ENCODE peak calls at places on chromosome 20, in four cellular contexts. One of them, this sample, is unnamed.
A peak's percentile ranks its signal among the peaks of the same experiment; 100 is the strongest.

GRCh38 chr20:9478801-9479200 is 35.6 kb upstream of the LAMP5 start:
- DNase-seq in K562: no peak
- DNase-seq in GM12878: no peak
- DNase-seq in HepG2: no peak
- DNase-seq in this sample: no peak

GRCh38 chr20:17761612-17762011 is 61.8 kb downstream of the BANF2 start:
- DNase-seq in K562: no peak
- DNase-seq in HepG2: no peak
- DNase-seq in GM12878: no peak
- DNase-seq in this sample: no peak

GRCh38 chr20:61378694-61379093 is 126.6 kb downstream of the CDH4 start:
- DNase-seq in K562: no peak
- DNase-seq in GM12878: no peak
- DNase-seq in HepG2: no peak
- DNase-seq in this sample: no peak

GRCh38 chr20:40960101-40960500 is 68.5 kb upstream of the TOP1 start:
- DNase-seq in GM12878: no peak
- DNase-seq in K562: no peak
- DNase-seq in HepG2: no peak
- DNase-seq in this sample: no peak

GRCh38 chr20:50628326-50628725 is 63.0 kb downstream of the RIPOR3 start:
- DNase-seq in HepG2: peak; percentile 33
- DNase-seq in K562: no peak
- DNase-seq in GM12878: no peak
- DNase-seq in this sample: no peak

GRCh38 chr20:39762716-39763115 is 800.6 kb downstream of the DHX35 start:
- DNase-seq in HepG2: no peak
- DNase-seq in GM12878: no peak
- DNase-seq in K562: no peak
- DNase-seq in this sample: no peak

GRCh38 chr20:38523697-38524096 is 51.1 kb downstream of the RALGAPB start:
- DNase-seq in K562: no peak
- DNase-seq in GM12878: no peak
- DNase-seq in HepG2: no peak
- DNase-seq in this sample: no peak

GRCh38 chr20:59071224-59071623 is 28.6 kb upstream of the PRELID3B start:
- DNase-seq in K562: no peak
- DNase-seq in GM12878: no peak
- DNase-seq in HepG2: no peak
- DNase-seq in this sample: no peak

GRCh38 chr20:63112491-63113219 is 103.3 kb downstream of the YTHDF1 start:
- DNase-seq in K562: no peak
- DNase-seq in HepG2: no peak
- DNase-seq in GM12878: no peak
- DNase-seq in this sample: no peak

GRCh38 chr20:63966944-63967322 is 2.8 kb downstream of the ZNF512B start:
- DNase-seq in HepG2: no peak
- DNase-seq in K562: no peak
- DNase-seq in GM12878: no peak
- DNase-seq in this sample: no peak

GRCh38 chr20:16216227-16217210 is 356.7 kb downstream of the KIF16B start:
- DNase-seq in K562: no peak
- DNase-seq in HepG2: no peak
- DNase-seq in GM12878: no peak
- DNase-seq in this sample: no peak

GRCh38 chr20:53922901-53923314 is 147.5 kb downstream of the BCAS1 start:
- DNase-seq in GM12878: no peak
- DNase-seq in K562: no peak
- DNase-seq in HepG2: no peak
- DNase-seq in this sample: no peak

GRCh38 chr20:51650685-51651134 is 108.2 kb upstream of the NFATC2 start:
- DNase-seq in K562: no peak
- DNase-seq in HepG2: no peak
- DNase-seq in GM12878: no peak
- DNase-seq in this sample: no peak

GRCh38 chr20:10216146-10216741 is 2.4 kb upstream of the SNAP25 start:
- DNase-seq in HepG2: no peak
- DNase-seq in GM12878: no peak
- DNase-seq in K562: no peak
- DNase-seq in this sample: no peak

GRCh38 chr20:34254979-34255378 is 13.8 kb downstream of the ASIP start:
- DNase-seq in GM12878: no peak
- DNase-seq in K562: no peak
- DNase-seq in HepG2: peak; percentile 78
- DNase-seq in this sample: no peak

GRCh38 chr20:18802012-18802634 is 11.5 kb upstream of the SCP2D1 start:
- DNase-seq in GM12878: no peak
- DNase-seq in HepG2: no peak
- DNase-seq in K562: no peak
- DNase-seq in this sample: no peak

GRCh38 chr20:19813839-19814238 is 55.8 kb downstream of the RIN2 start:
- DNase-seq in K562: no peak
- DNase-seq in GM12878: no peak
- DNase-seq in HepG2: no peak
- DNase-seq in this sample: no peak

GRCh38 chr20:63651942-63652191 is 1.4 kb downstream of the STMN3 start:
- DNase-seq in HepG2: no peak
- DNase-seq in GM12878: no peak
- DNase-seq in K562: peak; percentile 60
- DNase-seq in this sample: no peak

GRCh38 chr20:24567508-24567907 is 98.1 kb downstream of the SYNDIG1 start:
- DNase-seq in K562: no peak
- DNase-seq in GM12878: no peak
- DNase-seq in HepG2: no peak
- DNase-seq in this sample: no peak

GRCh38 chr20:24568842-24569241 is 99.4 kb downstream of the SYNDIG1 start:
- DNase-seq in HepG2: no peak
- DNase-seq in GM12878: no peak
- DNase-seq in K562: no peak
- DNase-seq in this sample: no peak

GRCh38 chr20:24565952-24566351 is 96.5 kb downstream of the SYNDIG1 start:
- DNase-seq in K562: no peak
- DNase-seq in GM12878: no peak
- DNase-seq in HepG2: no peak
- DNase-seq in this sample: no peak

GRCh38 chr20:24571159-24571558 is 101.7 kb downstream of the SYNDIG1 start:
- DNase-seq in K562: no peak
- DNase-seq in HepG2: no peak
- DNase-seq in GM12878: no peak
- DNase-seq in this sample: no peak

GRCh38 chr20:24566656-24567055 is 97.2 kb downstream of the SYNDIG1 start:
- DNase-seq in K562: no peak
- DNase-seq in GM12878: no peak
- DNase-seq in HepG2: no peak
- DNase-seq in this sample: no peak
- TF ChIP-seq NR2C2 in K562: no peak
- TF ChIP-seq NR2C2 in GM12878: no peak
- TF ChIP-seq NR2C2 in HepG2: no peak
- TF ChIP-seq NR2C2 in this sample: no peak

GRCh38 chr20:3209946-3210317 is 634 bp downstream of the ITPA start:
- DNase-seq in GM12878: no peak
- DNase-seq in HepG2: no peak
- DNase-seq in K562: no peak
- DNase-seq in this sample: no peak
- TF ChIP-seq ETV6 in GM12878: no peak
- TF ChIP-seq ETV6 in HepG2: no peak
- TF ChIP-seq ETV6 in K562: no peak
- TF ChIP-seq ETV6 in this sample: no peak

DNA sequence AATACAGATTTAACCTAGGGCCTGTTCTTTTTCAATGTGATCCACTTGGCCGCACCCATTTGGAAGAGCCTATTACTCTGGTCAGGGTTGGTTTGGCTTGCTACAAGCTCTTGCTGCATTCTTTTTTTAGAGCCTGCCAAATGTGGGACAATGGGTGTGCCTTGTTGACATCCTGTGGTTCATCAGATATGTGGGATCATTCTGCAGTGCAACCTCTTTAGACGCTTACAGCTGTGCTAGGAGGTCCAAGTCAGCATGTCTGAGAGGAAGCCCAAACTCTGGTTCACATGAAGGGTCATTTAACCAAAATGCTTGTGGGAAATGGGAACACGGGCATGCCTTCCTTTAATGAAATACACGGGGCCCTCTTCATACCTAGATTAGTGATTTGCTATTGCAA is 289.8 kb downstream of the HAO1 start:
- DNase-seq in K562: no peak
- DNase-seq in HepG2: no peak
- DNase-seq in GM12878: no peak
- DNase-seq in this sample: no peak
- TF ChIP-seq NR2C2 in K562: no peak
- TF ChIP-seq NR2C2 in HepG2: no peak
- TF ChIP-seq NR2C2 in GM12878: no peak
- TF ChIP-seq NR2C2 in this sample: no peak

DNA sequence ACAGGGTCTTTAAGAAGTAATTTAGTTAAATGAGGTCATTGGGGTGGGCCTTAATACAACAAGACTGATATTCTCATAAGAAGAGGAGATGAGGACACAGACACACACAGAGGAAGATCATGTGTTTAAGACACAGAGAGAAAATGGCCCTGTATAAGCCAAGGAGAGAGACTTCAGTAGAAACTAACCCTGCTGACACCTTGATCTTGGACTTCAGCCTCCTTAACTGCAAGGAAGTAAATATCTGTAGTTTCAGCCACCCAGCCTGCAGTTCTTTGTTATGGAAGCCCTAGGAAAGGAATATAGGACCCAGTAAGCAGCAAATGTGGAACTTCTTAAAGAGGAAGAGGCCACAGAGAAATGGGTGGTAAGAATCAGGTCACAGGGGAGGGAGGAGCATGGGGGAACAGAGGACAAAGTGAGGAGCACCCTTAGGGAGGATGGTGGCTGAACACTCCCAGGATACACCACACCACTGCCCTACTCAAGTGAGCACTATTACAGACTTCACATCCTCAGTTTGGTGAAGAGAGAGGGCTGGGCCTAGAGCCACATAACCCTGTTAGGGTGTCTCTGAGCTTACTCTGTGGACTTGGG is 757 bp downstream of the SIRPB1 start:
- DNase-seq in K562: peak; percentile 0
- DNase-seq in GM12878: no peak
- DNase-seq in HepG2: peak; percentile 0
- DNase-seq in this sample: no peak
- TF ChIP-seq ETV6 in K562: no peak
- TF ChIP-seq ETV6 in GM12878: no peak
- TF ChIP-seq ETV6 in HepG2: no peak
- TF ChIP-seq ETV6 in this sample: no peak

DNA sequence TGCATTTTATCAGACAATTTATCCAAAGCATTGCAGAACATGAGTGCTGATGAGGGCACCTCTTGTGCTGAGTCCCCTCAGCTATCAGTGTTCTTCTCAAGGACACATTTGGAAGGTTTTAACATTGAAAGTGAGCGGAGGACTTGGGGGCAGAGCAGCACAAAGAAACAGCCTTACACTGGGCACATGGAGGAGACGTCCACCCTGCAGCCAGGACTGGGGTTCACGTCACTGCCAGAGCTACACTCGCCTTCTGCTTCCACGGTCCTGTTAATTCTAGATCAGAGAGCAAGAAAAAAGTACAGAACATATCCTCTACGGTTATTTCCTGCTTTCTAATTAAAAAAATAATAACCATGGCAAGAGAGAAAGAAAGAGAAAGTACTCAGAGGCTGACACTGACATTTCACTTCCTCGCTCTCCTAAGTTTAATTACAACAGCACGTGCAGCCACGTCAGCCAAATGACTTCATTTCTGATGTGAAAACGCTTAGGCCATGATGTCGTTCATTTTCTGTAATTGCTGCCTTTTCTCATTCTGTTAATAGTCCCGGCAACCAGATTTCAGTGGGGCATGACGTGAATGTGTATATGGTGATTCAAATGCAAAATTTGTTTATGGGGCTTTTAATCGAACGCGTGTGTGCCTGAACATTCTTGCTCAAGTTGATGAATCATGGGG is 5.1 kb downstream of the PRND start:
- DNase-seq in K562: no peak
- DNase-seq in HepG2: no peak
- DNase-seq in GM12878: peak; percentile 24
- DNase-seq in this sample: no peak
- TF ChIP-seq NR2C2 in K562: no peak
- TF ChIP-seq NR2C2 in HepG2: no peak
- TF ChIP-seq NR2C2 in GM12878: no peak
- TF ChIP-seq NR2C2 in this sample: no peak

GRCh38 chr20:23255658-23256385 is 94.8 kb upstream of the NXT1 start:
- DNase-seq in HepG2: no peak
- DNase-seq in K562: no peak
- DNase-seq in GM12878: no peak
- DNase-seq in this sample: no peak
- TF ChIP-seq ETV6 in HepG2: no peak
- TF ChIP-seq ETV6 in K562: no peak
- TF ChIP-seq ETV6 in GM12878: no peak
- TF ChIP-seq ETV6 in this sample: no peak

DNA sequence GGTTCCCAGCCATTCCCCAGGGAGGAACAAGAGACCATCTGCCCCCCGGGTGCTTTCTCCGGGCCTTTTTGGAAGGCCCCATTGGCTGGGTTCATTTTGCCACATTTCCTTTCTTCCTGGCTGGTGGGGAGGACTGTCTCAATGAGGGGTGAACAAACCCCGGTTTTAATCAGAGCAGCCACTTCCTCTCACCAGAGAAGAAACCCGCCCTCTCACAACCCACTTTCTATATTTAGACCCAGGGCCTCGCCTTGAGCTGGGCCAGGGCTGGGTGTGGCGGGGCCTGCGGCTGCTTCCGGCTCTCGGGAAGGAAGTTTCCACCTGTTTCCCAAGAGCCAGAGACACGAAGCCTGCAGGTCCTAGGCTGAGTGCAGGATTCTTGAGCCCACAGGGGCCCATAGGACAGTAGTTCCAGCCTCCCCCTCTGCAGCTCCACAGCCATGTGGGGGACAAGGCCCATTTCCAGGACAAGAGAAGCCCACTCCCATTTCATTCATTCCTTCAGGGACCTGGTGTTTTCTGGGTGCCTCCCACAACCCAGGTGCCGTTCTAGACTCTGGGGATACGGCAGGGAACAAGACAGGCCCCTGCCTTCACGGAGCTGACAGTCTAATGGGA is 41.8 kb downstream of the RBM38 start:
- DNase-seq in K562: peak; percentile 78
- DNase-seq in HepG2: no peak
- DNase-seq in GM12878: peak; percentile 76
- DNase-seq in this sample: no peak
- TF ChIP-seq NR2C2 in K562: peak; percentile 52
- TF ChIP-seq NR2C2 in HepG2: no peak
- TF ChIP-seq NR2C2 in GM12878: no peak
- TF ChIP-seq NR2C2 in this sample: no peak

DNA sequence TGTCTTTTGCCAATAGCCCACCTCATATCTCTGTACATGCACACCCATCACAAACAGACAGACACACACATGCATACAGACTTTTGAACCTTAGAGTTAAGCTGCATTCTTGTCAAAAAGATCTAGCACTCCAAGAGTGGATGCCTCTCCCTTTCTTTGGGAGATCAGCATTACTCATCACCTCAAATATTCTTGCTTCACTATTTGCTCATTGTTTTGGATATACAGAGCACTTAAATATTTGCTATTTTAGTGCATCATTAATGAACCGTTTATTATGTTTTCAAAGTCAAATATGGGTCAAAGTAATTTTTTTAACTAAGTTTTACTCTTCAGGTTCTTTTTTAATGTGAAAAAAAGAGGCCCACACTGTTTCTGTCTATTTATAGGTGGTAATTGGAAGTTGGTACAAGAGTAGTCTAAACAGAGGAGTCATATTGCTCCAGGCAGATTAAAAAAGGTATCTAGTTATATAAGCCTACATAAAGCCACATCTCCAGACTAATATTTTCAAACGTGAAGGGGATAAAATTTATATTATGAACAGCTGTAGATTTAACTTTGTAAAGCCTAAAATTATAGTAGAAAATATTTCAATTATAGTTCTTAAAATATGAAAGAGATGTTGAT is 102.6 kb downstream of the FLRT3 start:
- DNase-seq in GM12878: no peak
- DNase-seq in K562: no peak
- DNase-seq in HepG2: no peak
- DNase-seq in this sample: no peak
- TF ChIP-seq ETV6 in GM12878: no peak
- TF ChIP-seq ETV6 in K562: no peak
- TF ChIP-seq ETV6 in HepG2: no peak
- TF ChIP-seq ETV6 in this sample: no peak

This sample was measured in WTC11.